ENCODE peak calls at places on chromosome 21, in five cellular contexts. P is activated CD4-positive, alpha-beta T cell treated with anti-CD3 and anti-CD28 coated beads, Interleukin-2, amount 10 ng/mL, durations not matched to agents 7 days and 5 days; L is activated CD4-positive, CD25-positive, alpha-beta regulatory T cell treated with anti-CD3 and anti-CD28 coated beads, Interleukin-2, amount 50 U/mL, for 72 hours; Z is NCI-H1092 treated with DMSO at 0.1 percent for 48 hours; S is activated T-cell treated with anti-CD3 and anti-CD28 coated beads, Interleukin-2, amount 50 U/mL, for 72 hours. J is an unnamed sample.

GRCh38 chr21:31873275-31873695 is 465 bp downstream of the HUNK start:
- DNase-seq in P (no peak), Z (peak), L (no peak), S (no peak), J (no peak)

GRCh38 chr21:34792504-34793089 is 123.8 kb downstream of the CLIC6 start:
- DNase-seq in S (no peak), L (no peak), P (no peak), Z (no peak), J (no peak)

GRCh38 chr21:44948426-44949120 is 8.7 kb downstream of the SLX9 start:
- DNase-seq in P (no peak), L (no peak), S (no peak), Z (no peak), J (no peak)

GRCh38 chr21:16587671-16588379 is 858.0 kb downstream of the USP25 start:
- DNase-seq in S (no peak), L (no peak), Z (peak), P (no peak), J (no peak)

GRCh38 chr21:45393021-45393420 is 11.9 kb upstream of the COL18A1 start:
- DNase-seq in S (no peak), P (no peak), L (no peak), Z (no peak), J (no peak)

GRCh38 chr21:37787456-37787855 is 128.8 kb downstream of the KCNJ6 start:
- DNase-seq in Z (no peak), S (no peak), L (no peak), P (no peak), J (no peak)

GRCh38 chr21:40516336-40516735 is 330.6 kb downstream of the DSCAM start:
- DNase-seq in S (no peak), P (no peak), L (no peak), Z (no peak), J (no peak)

GRCh38 chr21:24290151-24290833 is 1317.0 kb downstream of the MRPL39 start:
- DNase-seq in L (no peak), Z (peak), S (peak), P (peak), J (no peak)

GRCh38 chr21:29182674-29183073 is 52.2 kb downstream of the MAP3K7CL start:
- DNase-seq in Z (no peak), S (no peak), L (no peak), P (no peak), J (no peak)

GRCh38 chr21:28737671-28738279 is 254.9 kb downstream of the LTN1 start:
- DNase-seq in S (no peak), L (no peak), Z (peak), P (no peak), J (no peak)

J was measured in GM19239.